ENCODE peak calls at places on chromosomes 7 and 10, in ten cellular contexts. One of them, this sample, is unnamed.

GRCh38 chr7:129949292-129950133 is 3.2 kb downstream of the UBE2H start:
- DNase-seq in globus pallidus: peak
- DNase-seq in tibial artery: peak
- DNase-seq in activated effector memory CD4-positive, alpha-beta T cell treated with anti-CD3 and anti-CD28 coated beads, Interleukin-2, amount 50 U/mL, for 16 hours: peak
- DNase-seq in NAMALWA: peak
- DNase-seq in stimulated activated CD8-positive, alpha-beta memory T cell treated with anti-CD3 and anti-CD28 coated beads, Interleukin-12 subunit alpha, Interleukin-12 subunit beta, amount 100 ng/mL, for 4 hours: no peak
- DNase-seq in CD8-positive, alpha-beta memory T cell: no peak
- DNase-seq in ELR: peak
- DNase-seq in effector memory CD8-positive, alpha-beta T cell: no peak
- DNase-seq in EL: peak
- DNase-seq in this sample: peak

GRCh38 chr7:140005754-140006503 is 56.8 kb downstream of the PARP12 start:
- DNase-seq in globus pallidus: peak
- DNase-seq in tibial artery: peak
- DNase-seq in activated effector memory CD4-positive, alpha-beta T cell treated with anti-CD3 and anti-CD28 coated beads, Interleukin-2, amount 50 U/mL, for 16 hours: peak
- DNase-seq in NAMALWA: no peak
- DNase-seq in stimulated activated CD8-positive, alpha-beta memory T cell treated with anti-CD3 and anti-CD28 coated beads, Interleukin-12 subunit alpha, Interleukin-12 subunit beta, amount 100 ng/mL, for 4 hours: no peak
- DNase-seq in CD8-positive, alpha-beta memory T cell: no peak
- DNase-seq in ELR: peak
- DNase-seq in effector memory CD8-positive, alpha-beta T cell: no peak
- DNase-seq in EL: peak
- DNase-seq in this sample: peak

GRCh38 chr7:131010714-131011436 is 276.9 kb upstream of the KLF14 start:
- DNase-seq in globus pallidus: no peak
- DNase-seq in tibial artery: no peak
- DNase-seq in activated effector memory CD4-positive, alpha-beta T cell treated with anti-CD3 and anti-CD28 coated beads, Interleukin-2, amount 50 U/mL, for 16 hours: no peak
- DNase-seq in NAMALWA: no peak
- DNase-seq in stimulated activated CD8-positive, alpha-beta memory T cell treated with anti-CD3 and anti-CD28 coated beads, Interleukin-12 subunit alpha, Interleukin-12 subunit beta, amount 100 ng/mL, for 4 hours: no peak
- DNase-seq in CD8-positive, alpha-beta memory T cell: no peak
- DNase-seq in ELR: peak
- DNase-seq in effector memory CD8-positive, alpha-beta T cell: no peak
- DNase-seq in EL: peak
- DNase-seq in this sample: no peak

GRCh38 chr7:151686016-151686766 is 166.5 kb upstream of the RHEB start:
- DNase-seq in globus pallidus: no peak
- DNase-seq in tibial artery: peak
- DNase-seq in activated effector memory CD4-positive, alpha-beta T cell treated with anti-CD3 and anti-CD28 coated beads, Interleukin-2, amount 50 U/mL, for 16 hours: no peak
- DNase-seq in NAMALWA: no peak
- DNase-seq in stimulated activated CD8-positive, alpha-beta memory T cell treated with anti-CD3 and anti-CD28 coated beads, Interleukin-12 subunit alpha, Interleukin-12 subunit beta, amount 100 ng/mL, for 4 hours: no peak
- DNase-seq in CD8-positive, alpha-beta memory T cell: no peak
- DNase-seq in ELR: no peak
- DNase-seq in effector memory CD8-positive, alpha-beta T cell: no peak
- DNase-seq in EL: no peak
- DNase-seq in this sample: no peak

GRCh38 chr7:24917510-24918239 is 62.3 kb downstream of the OSBPL3 start:
- DNase-seq in globus pallidus: no peak
- DNase-seq in tibial artery: no peak
- DNase-seq in activated effector memory CD4-positive, alpha-beta T cell treated with anti-CD3 and anti-CD28 coated beads, Interleukin-2, amount 50 U/mL, for 16 hours: no peak
- DNase-seq in NAMALWA: no peak
- DNase-seq in stimulated activated CD8-positive, alpha-beta memory T cell treated with anti-CD3 and anti-CD28 coated beads, Interleukin-12 subunit alpha, Interleukin-12 subunit beta, amount 100 ng/mL, for 4 hours: no peak
- DNase-seq in CD8-positive, alpha-beta memory T cell: no peak
- DNase-seq in ELR: no peak
- DNase-seq in effector memory CD8-positive, alpha-beta T cell: no peak
- DNase-seq in EL: peak
- DNase-seq in this sample: no peak

GRCh38 chr7:87146740-87147386 is 5.4 kb upstream of the DMTF1 start:
- DNase-seq in globus pallidus: no peak
- DNase-seq in tibial artery: peak
- DNase-seq in activated effector memory CD4-positive, alpha-beta T cell treated with anti-CD3 and anti-CD28 coated beads, Interleukin-2, amount 50 U/mL, for 16 hours: no peak
- DNase-seq in NAMALWA: no peak
- DNase-seq in stimulated activated CD8-positive, alpha-beta memory T cell treated with anti-CD3 and anti-CD28 coated beads, Interleukin-12 subunit alpha, Interleukin-12 subunit beta, amount 100 ng/mL, for 4 hours: no peak
- DNase-seq in CD8-positive, alpha-beta memory T cell: no peak
- DNase-seq in ELR: no peak
- DNase-seq in effector memory CD8-positive, alpha-beta T cell: no peak
- DNase-seq in EL: no peak
- DNase-seq in this sample: no peak

GRCh38 chr10:51171946-51172345 is 97.7 kb downstream of the PRKG1 start:
- DNase-seq in globus pallidus: no peak
- DNase-seq in tibial artery: no peak
- DNase-seq in activated effector memory CD4-positive, alpha-beta T cell treated with anti-CD3 and anti-CD28 coated beads, Interleukin-2, amount 50 U/mL, for 16 hours: no peak
- DNase-seq in NAMALWA: no peak
- DNase-seq in stimulated activated CD8-positive, alpha-beta memory T cell treated with anti-CD3 and anti-CD28 coated beads, Interleukin-12 subunit alpha, Interleukin-12 subunit beta, amount 100 ng/mL, for 4 hours: no peak
- DNase-seq in CD8-positive, alpha-beta memory T cell: no peak
- DNase-seq in ELR: peak
- DNase-seq in effector memory CD8-positive, alpha-beta T cell: no peak
- DNase-seq in EL: no peak
- DNase-seq in this sample: no peak

GRCh38 chr7:130750774-130751173 is 16.8 kb upstream of the KLF14 start:
- DNase-seq in globus pallidus: no peak
- DNase-seq in tibial artery: no peak
- DNase-seq in activated effector memory CD4-positive, alpha-beta T cell treated with anti-CD3 and anti-CD28 coated beads, Interleukin-2, amount 50 U/mL, for 16 hours: no peak
- DNase-seq in NAMALWA: no peak
- DNase-seq in stimulated activated CD8-positive, alpha-beta memory T cell treated with anti-CD3 and anti-CD28 coated beads, Interleukin-12 subunit alpha, Interleukin-12 subunit beta, amount 100 ng/mL, for 4 hours: no peak
- DNase-seq in CD8-positive, alpha-beta memory T cell: no peak
- DNase-seq in ELR: no peak
- DNase-seq in effector memory CD8-positive, alpha-beta T cell: no peak
- DNase-seq in EL: no peak
- DNase-seq in this sample: no peak

GRCh38 chr10:91589015-91589655 is 43.7 kb downstream of the PPP1R3C start:
- DNase-seq in globus pallidus: no peak
- DNase-seq in tibial artery: peak
- DNase-seq in activated effector memory CD4-positive, alpha-beta T cell treated with anti-CD3 and anti-CD28 coated beads, Interleukin-2, amount 50 U/mL, for 16 hours: no peak
- DNase-seq in NAMALWA: no peak
- DNase-seq in stimulated activated CD8-positive, alpha-beta memory T cell treated with anti-CD3 and anti-CD28 coated beads, Interleukin-12 subunit alpha, Interleukin-12 subunit beta, amount 100 ng/mL, for 4 hours: no peak
- DNase-seq in CD8-positive, alpha-beta memory T cell: no peak
- DNase-seq in ELR: no peak
- DNase-seq in effector memory CD8-positive, alpha-beta T cell: no peak
- DNase-seq in EL: peak
- DNase-seq in this sample: no peak

GRCh38 chr7:102300643-102301211 is 14.1 kb downstream of the SH2B2 start:
- DNase-seq in globus pallidus: no peak
- DNase-seq in tibial artery: no peak
- DNase-seq in activated effector memory CD4-positive, alpha-beta T cell treated with anti-CD3 and anti-CD28 coated beads, Interleukin-2, amount 50 U/mL, for 16 hours: no peak
- DNase-seq in NAMALWA: peak
- DNase-seq in stimulated activated CD8-positive, alpha-beta memory T cell treated with anti-CD3 and anti-CD28 coated beads, Interleukin-12 subunit alpha, Interleukin-12 subunit beta, amount 100 ng/mL, for 4 hours: no peak
- DNase-seq in CD8-positive, alpha-beta memory T cell: no peak
- DNase-seq in ELR: no peak
- DNase-seq in effector memory CD8-positive, alpha-beta T cell: no peak
- DNase-seq in EL: no peak
- DNase-seq in this sample: no peak

GRCh38 chr7:142760071-142760642 is 10.6 kb upstream of the PRSS2 start:
- DNase-seq in globus pallidus: no peak
- DNase-seq in tibial artery: no peak
- DNase-seq in activated effector memory CD4-positive, alpha-beta T cell treated with anti-CD3 and anti-CD28 coated beads, Interleukin-2, amount 50 U/mL, for 16 hours: no peak
- DNase-seq in NAMALWA: no peak
- DNase-seq in stimulated activated CD8-positive, alpha-beta memory T cell treated with anti-CD3 and anti-CD28 coated beads, Interleukin-12 subunit alpha, Interleukin-12 subunit beta, amount 100 ng/mL, for 4 hours: no peak
- DNase-seq in CD8-positive, alpha-beta memory T cell: no peak
- DNase-seq in ELR: no peak
- DNase-seq in effector memory CD8-positive, alpha-beta T cell: no peak
- DNase-seq in EL: no peak
- DNase-seq in this sample: no peak

GRCh38 chr10:480928-481551 is 208.4 kb downstream of the DIP2C start:
- DNase-seq in globus pallidus: no peak
- DNase-seq in tibial artery: no peak
- DNase-seq in activated effector memory CD4-positive, alpha-beta T cell treated with anti-CD3 and anti-CD28 coated beads, Interleukin-2, amount 50 U/mL, for 16 hours: no peak
- DNase-seq in NAMALWA: peak
- DNase-seq in stimulated activated CD8-positive, alpha-beta memory T cell treated with anti-CD3 and anti-CD28 coated beads, Interleukin-12 subunit alpha, Interleukin-12 subunit beta, amount 100 ng/mL, for 4 hours: no peak
- DNase-seq in CD8-positive, alpha-beta memory T cell: no peak
- DNase-seq in ELR: no peak
- DNase-seq in effector memory CD8-positive, alpha-beta T cell: no peak
- DNase-seq in EL: no peak
- DNase-seq in this sample: peak

GRCh38 chr7:93374345-93374940 is 142.3 kb downstream of the VPS50 start:
- DNase-seq in globus pallidus: peak
- DNase-seq in tibial artery: no peak
- DNase-seq in activated effector memory CD4-positive, alpha-beta T cell treated with anti-CD3 and anti-CD28 coated beads, Interleukin-2, amount 50 U/mL, for 16 hours: no peak
- DNase-seq in NAMALWA: peak
- DNase-seq in stimulated activated CD8-positive, alpha-beta memory T cell treated with anti-CD3 and anti-CD28 coated beads, Interleukin-12 subunit alpha, Interleukin-12 subunit beta, amount 100 ng/mL, for 4 hours: no peak
- DNase-seq in CD8-positive, alpha-beta memory T cell: no peak
- DNase-seq in ELR: peak
- DNase-seq in effector memory CD8-positive, alpha-beta T cell: no peak
- DNase-seq in EL: peak
- DNase-seq in this sample: no peak

This sample was measured in upper lobe of right lung.